ENCODE peak calls at places on chromosomes 3 and 15, in eight cellular contexts. One of them, this sample, is unnamed.

GRCh38 chr3:9122732-9123364 is 126.6 kb downstream of the SRGAP3 start:
- DNase-seq in amniotic stem cell: no peak
- DNase-seq in stimulated activated CD4-positive, alpha-beta T cell treated with anti-CD3 and anti-CD28 coated beads, Interleukin-4, amount 100 ng/mL, for 1 hour: no peak
- DNase-seq in LNCaP clone FGC: no peak
- DNase-seq in keratinocyte: no peak
- DNase-seq in omental fat pad: no peak
- DNase-seq in naive B cell: no peak
- DNase-seq in midbrain: no peak
- DNase-seq in this sample: peak

GRCh38 chr15:73265536-73266153 is 103.1 kb downstream of the HCN4 start:
- DNase-seq in amniotic stem cell: no peak
- DNase-seq in stimulated activated CD4-positive, alpha-beta T cell treated with anti-CD3 and anti-CD28 coated beads, Interleukin-4, amount 100 ng/mL, for 1 hour: peak
- DNase-seq in LNCaP clone FGC: peak
- DNase-seq in keratinocyte: no peak
- DNase-seq in omental fat pad: no peak
- DNase-seq in naive B cell: peak
- DNase-seq in midbrain: peak
- DNase-seq in this sample: peak

GRCh38 chr15:92140802-92141201 is 252.9 kb upstream of the ST8SIA2 start:
- DNase-seq in amniotic stem cell: no peak
- DNase-seq in stimulated activated CD4-positive, alpha-beta T cell treated with anti-CD3 and anti-CD28 coated beads, Interleukin-4, amount 100 ng/mL, for 1 hour: no peak
- DNase-seq in LNCaP clone FGC: peak
- DNase-seq in keratinocyte: no peak
- DNase-seq in omental fat pad: no peak
- DNase-seq in naive B cell: no peak
- DNase-seq in midbrain: no peak
- DNase-seq in this sample: no peak

GRCh38 chr15:69668963-69669362 is 216.3 kb downstream of the RPLP1 start:
- DNase-seq in amniotic stem cell: no peak
- DNase-seq in stimulated activated CD4-positive, alpha-beta T cell treated with anti-CD3 and anti-CD28 coated beads, Interleukin-4, amount 100 ng/mL, for 1 hour: no peak
- DNase-seq in LNCaP clone FGC: no peak
- DNase-seq in keratinocyte: no peak
- DNase-seq in omental fat pad: no peak
- DNase-seq in naive B cell: peak
- DNase-seq in midbrain: no peak
- DNase-seq in this sample: no peak

GRCh38 chr15:79572691-79573340 is 140.7 kb downstream of the MINAR1 start:
- DNase-seq in amniotic stem cell: no peak
- DNase-seq in stimulated activated CD4-positive, alpha-beta T cell treated with anti-CD3 and anti-CD28 coated beads, Interleukin-4, amount 100 ng/mL, for 1 hour: no peak
- DNase-seq in LNCaP clone FGC: no peak
- DNase-seq in keratinocyte: no peak
- DNase-seq in omental fat pad: no peak
- DNase-seq in naive B cell: no peak
- DNase-seq in midbrain: no peak
- DNase-seq in this sample: no peak

GRCh38 chr3:4670352-4670751 is 177.2 kb downstream of the ITPR1 start:
- DNase-seq in amniotic stem cell: no peak
- DNase-seq in stimulated activated CD4-positive, alpha-beta T cell treated with anti-CD3 and anti-CD28 coated beads, Interleukin-4, amount 100 ng/mL, for 1 hour: no peak
- DNase-seq in LNCaP clone FGC: no peak
- DNase-seq in keratinocyte: no peak
- DNase-seq in omental fat pad: no peak
- DNase-seq in naive B cell: no peak
- DNase-seq in midbrain: no peak
- DNase-seq in this sample: no peak

GRCh38 chr15:92904832-92905640 is 4.9 kb downstream of the CHD2 start:
- DNase-seq in amniotic stem cell: no peak
- DNase-seq in stimulated activated CD4-positive, alpha-beta T cell treated with anti-CD3 and anti-CD28 coated beads, Interleukin-4, amount 100 ng/mL, for 1 hour: no peak
- DNase-seq in LNCaP clone FGC: no peak
- DNase-seq in keratinocyte: no peak
- DNase-seq in omental fat pad: no peak
- DNase-seq in naive B cell: no peak
- DNase-seq in midbrain: peak
- DNase-seq in this sample: no peak

GRCh38 chr15:70466895-70467529 is 296.3 kb downstream of the UACA start:
- DNase-seq in amniotic stem cell: no peak
- DNase-seq in stimulated activated CD4-positive, alpha-beta T cell treated with anti-CD3 and anti-CD28 coated beads, Interleukin-4, amount 100 ng/mL, for 1 hour: peak
- DNase-seq in LNCaP clone FGC: peak
- DNase-seq in keratinocyte: no peak
- DNase-seq in omental fat pad: no peak
- DNase-seq in naive B cell: peak
- DNase-seq in midbrain: peak
- DNase-seq in this sample: peak

GRCh38 chr15:33098082-33099058 is 96.1 kb downstream of the FMN1 start:
- DNase-seq in amniotic stem cell: peak
- DNase-seq in stimulated activated CD4-positive, alpha-beta T cell treated with anti-CD3 and anti-CD28 coated beads, Interleukin-4, amount 100 ng/mL, for 1 hour: no peak
- DNase-seq in LNCaP clone FGC: no peak
- DNase-seq in keratinocyte: peak
- DNase-seq in omental fat pad: no peak
- DNase-seq in naive B cell: no peak
- DNase-seq in midbrain: no peak
- DNase-seq in this sample: peak

GRCh38 chr15:47383102-47383501 is 334.2 kb upstream of the SEMA6D start:
- DNase-seq in amniotic stem cell: no peak
- DNase-seq in stimulated activated CD4-positive, alpha-beta T cell treated with anti-CD3 and anti-CD28 coated beads, Interleukin-4, amount 100 ng/mL, for 1 hour: no peak
- DNase-seq in LNCaP clone FGC: no peak
- DNase-seq in keratinocyte: no peak
- DNase-seq in omental fat pad: no peak
- DNase-seq in naive B cell: no peak
- DNase-seq in midbrain: no peak
- DNase-seq in this sample: no peak

GRCh38 chr15:66252411-66253295 is 897 bp downstream of the MEGF11 start:
- DNase-seq in amniotic stem cell: no peak
- DNase-seq in stimulated activated CD4-positive, alpha-beta T cell treated with anti-CD3 and anti-CD28 coated beads, Interleukin-4, amount 100 ng/mL, for 1 hour: peak
- DNase-seq in LNCaP clone FGC: no peak
- DNase-seq in keratinocyte: no peak
- DNase-seq in omental fat pad: no peak
- DNase-seq in naive B cell: peak
- DNase-seq in midbrain: peak
- DNase-seq in this sample: peak

GRCh38 chr3:10192953-10193691 is 28.4 kb downstream of the IRAK2 start:
- DNase-seq in amniotic stem cell: peak
- DNase-seq in stimulated activated CD4-positive, alpha-beta T cell treated with anti-CD3 and anti-CD28 coated beads, Interleukin-4, amount 100 ng/mL, for 1 hour: peak
- DNase-seq in LNCaP clone FGC: no peak
- DNase-seq in keratinocyte: peak
- DNase-seq in omental fat pad: no peak
- DNase-seq in naive B cell: peak
- DNase-seq in midbrain: no peak
- DNase-seq in this sample: peak

GRCh38 chr3:89372456-89372855 is 265.0 kb downstream of the EPHA3 start:
- DNase-seq in amniotic stem cell: no peak
- DNase-seq in stimulated activated CD4-positive, alpha-beta T cell treated with anti-CD3 and anti-CD28 coated beads, Interleukin-4, amount 100 ng/mL, for 1 hour: no peak
- DNase-seq in LNCaP clone FGC: no peak
- DNase-seq in keratinocyte: no peak
- DNase-seq in omental fat pad: no peak
- DNase-seq in naive B cell: no peak
- DNase-seq in midbrain: no peak
- DNase-seq in this sample: no peak

GRCh38 chr3:117853923-117854322 is 1144.3 kb downstream of the TUSC7 start:
- DNase-seq in amniotic stem cell: no peak
- DNase-seq in stimulated activated CD4-positive, alpha-beta T cell treated with anti-CD3 and anti-CD28 coated beads, Interleukin-4, amount 100 ng/mL, for 1 hour: no peak
- DNase-seq in LNCaP clone FGC: peak
- DNase-seq in keratinocyte: no peak
- DNase-seq in omental fat pad: no peak
- DNase-seq in naive B cell: no peak
- DNase-seq in midbrain: no peak
- DNase-seq in this sample: no peak

GRCh38 chr3:8584661-8585060 is 59.9 kb downstream of the SSUH2 start:
- DNase-seq in amniotic stem cell: no peak
- DNase-seq in stimulated activated CD4-positive, alpha-beta T cell treated with anti-CD3 and anti-CD28 coated beads, Interleukin-4, amount 100 ng/mL, for 1 hour: no peak
- DNase-seq in LNCaP clone FGC: no peak
- DNase-seq in keratinocyte: no peak
- DNase-seq in omental fat pad: no peak
- DNase-seq in naive B cell: no peak
- DNase-seq in midbrain: no peak
- DNase-seq in this sample: no peak

GRCh38 chr3:153221748-153222162 is 59.7 kb downstream of the RAP2B start:
- DNase-seq in amniotic stem cell: peak
- DNase-seq in stimulated activated CD4-positive, alpha-beta T cell treated with anti-CD3 and anti-CD28 coated beads, Interleukin-4, amount 100 ng/mL, for 1 hour: peak
- DNase-seq in LNCaP clone FGC: no peak
- DNase-seq in keratinocyte: peak
- DNase-seq in omental fat pad: no peak
- DNase-seq in naive B cell: peak
- DNase-seq in midbrain: peak
- DNase-seq in this sample: peak

GRCh38 chr3:134323966-134324962 is 50.0 kb downstream of the AMOTL2 start:
- DNase-seq in amniotic stem cell: no peak
- DNase-seq in stimulated activated CD4-positive, alpha-beta T cell treated with anti-CD3 and anti-CD28 coated beads, Interleukin-4, amount 100 ng/mL, for 1 hour: no peak
- DNase-seq in LNCaP clone FGC: no peak
- DNase-seq in keratinocyte: no peak
- DNase-seq in omental fat pad: no peak
- DNase-seq in naive B cell: no peak
- DNase-seq in midbrain: no peak
- DNase-seq in this sample: no peak

GRCh38 chr3:194344012-194344411 is 7.1 kb downstream of the CPN2 start:
- DNase-seq in amniotic stem cell: no peak
- DNase-seq in stimulated activated CD4-positive, alpha-beta T cell treated with anti-CD3 and anti-CD28 coated beads, Interleukin-4, amount 100 ng/mL, for 1 hour: peak
- DNase-seq in LNCaP clone FGC: no peak
- DNase-seq in keratinocyte: no peak
- DNase-seq in omental fat pad: peak
- DNase-seq in naive B cell: peak
- DNase-seq in midbrain: peak
- DNase-seq in this sample: peak

GRCh38 chr3:42544492-42545283 is 37.1 kb downstream of the SEC22C start:
- DNase-seq in amniotic stem cell: no peak
- DNase-seq in stimulated activated CD4-positive, alpha-beta T cell treated with anti-CD3 and anti-CD28 coated beads, Interleukin-4, amount 100 ng/mL, for 1 hour: no peak
- DNase-seq in LNCaP clone FGC: peak
- DNase-seq in keratinocyte: no peak
- DNase-seq in omental fat pad: no peak
- DNase-seq in naive B cell: no peak
- DNase-seq in midbrain: peak
- DNase-seq in this sample: no peak

GRCh38 chr3:140500473-140500872 is 177.4 kb upstream of the TRIM42 start:
- DNase-seq in amniotic stem cell: no peak
- DNase-seq in stimulated activated CD4-positive, alpha-beta T cell treated with anti-CD3 and anti-CD28 coated beads, Interleukin-4, amount 100 ng/mL, for 1 hour: no peak
- DNase-seq in LNCaP clone FGC: peak
- DNase-seq in keratinocyte: no peak
- DNase-seq in omental fat pad: no peak
- DNase-seq in naive B cell: no peak
- DNase-seq in midbrain: no peak
- DNase-seq in this sample: no peak

GRCh38 chr3:63576826-63577225 is 75.6 kb upstream of the SNTN start:
- DNase-seq in amniotic stem cell: no peak
- DNase-seq in stimulated activated CD4-positive, alpha-beta T cell treated with anti-CD3 and anti-CD28 coated beads, Interleukin-4, amount 100 ng/mL, for 1 hour: no peak
- DNase-seq in LNCaP clone FGC: peak
- DNase-seq in keratinocyte: no peak
- DNase-seq in omental fat pad: no peak
- DNase-seq in naive B cell: no peak
- DNase-seq in midbrain: no peak
- DNase-seq in this sample: peak

GRCh38 chr3:37324752-37325407 is 150.5 kb upstream of the LRRFIP2 start:
- DNase-seq in amniotic stem cell: peak
- DNase-seq in stimulated activated CD4-positive, alpha-beta T cell treated with anti-CD3 and anti-CD28 coated beads, Interleukin-4, amount 100 ng/mL, for 1 hour: no peak
- DNase-seq in LNCaP clone FGC: no peak
- DNase-seq in keratinocyte: no peak
- DNase-seq in omental fat pad: no peak
- DNase-seq in naive B cell: no peak
- DNase-seq in midbrain: no peak
- DNase-seq in this sample: no peak

GRCh38 chr15:89495638-89496145 is 691 bp downstream of the RHCG start:
- DNase-seq in amniotic stem cell: no peak
- DNase-seq in stimulated activated CD4-positive, alpha-beta T cell treated with anti-CD3 and anti-CD28 coated beads, Interleukin-4, amount 100 ng/mL, for 1 hour: no peak
- DNase-seq in LNCaP clone FGC: no peak
- DNase-seq in keratinocyte: no peak
- DNase-seq in omental fat pad: no peak
- DNase-seq in naive B cell: no peak
- DNase-seq in midbrain: no peak
- DNase-seq in this sample: no peak

GRCh38 chr3:23552506-23552905 is 253.2 kb upstream of the UBE2E1 start:
- DNase-seq in amniotic stem cell: no peak
- DNase-seq in stimulated activated CD4-positive, alpha-beta T cell treated with anti-CD3 and anti-CD28 coated beads, Interleukin-4, amount 100 ng/mL, for 1 hour: no peak
- DNase-seq in LNCaP clone FGC: no peak
- DNase-seq in keratinocyte: no peak
- DNase-seq in omental fat pad: no peak
- DNase-seq in naive B cell: no peak
- DNase-seq in midbrain: no peak
- DNase-seq in this sample: no peak

This sample was measured in left kidney.